ENCODE peak calls at places on chromosomes 2 and 18, in ten cellular contexts. One of them, this sample, is unnamed.

GRCh38 chr18:37578182-37578678 is 12.6 kb upstream of the CELF4 start:
- DNase-seq in activated T-helper 1 cell treated with anti-CD3 and anti-CD28 coated beads, Interleukin-12 subunit alpha, Interleukin-12 subunit beta, Interleukin-2, Interleukin-4 antibody, amounts not matched to agents 30 ng/mL and 10 ng/mL and 1 ng/mL, durations not matched to agents 14 hours and 24 hours and 36 hours: no peak
- DNase-seq in gastrocnemius medialis: no peak
- DNase-seq in KG1: no peak
- DNase-seq in glutamatergic neuron: no peak
- DNase-seq in nucleus accumbens: no peak
- DNase-seq in B cell: no peak
- DNase-seq in HT-29: no peak
- DNase-seq in ureter: no peak
- DNase-seq in stimulated activated naive B cell treated with anti-CD40 and anti-IgM and Interleukin-4, amounts not matched to agents 10 μg/mL and 1 μg/mL and 100 μg/mL, for 72 hours: no peak
- DNase-seq in this sample: no peak

GRCh38 chr2:226320073-226320948 is 479.3 kb downstream of the IRS1 start:
- DNase-seq in activated T-helper 1 cell treated with anti-CD3 and anti-CD28 coated beads, Interleukin-12 subunit alpha, Interleukin-12 subunit beta, Interleukin-2, Interleukin-4 antibody, amounts not matched to agents 30 ng/mL and 10 ng/mL and 1 ng/mL, durations not matched to agents 14 hours and 24 hours and 36 hours: no peak
- DNase-seq in gastrocnemius medialis: peak; percentile 69
- DNase-seq in KG1: no peak
- DNase-seq in glutamatergic neuron: no peak
- DNase-seq in nucleus accumbens: no peak
- DNase-seq in B cell: no peak
- DNase-seq in HT-29: no peak
- DNase-seq in ureter: no peak
- DNase-seq in stimulated activated naive B cell treated with anti-CD40 and anti-IgM and Interleukin-4, amounts not matched to agents 10 μg/mL and 1 μg/mL and 100 μg/mL, for 72 hours: no peak
- DNase-seq in this sample: no peak

GRCh38 chr2:6955523-6956136 is 38.4 kb downstream of the RNF144A start:
- DNase-seq in activated T-helper 1 cell treated with anti-CD3 and anti-CD28 coated beads, Interleukin-12 subunit alpha, Interleukin-12 subunit beta, Interleukin-2, Interleukin-4 antibody, amounts not matched to agents 30 ng/mL and 10 ng/mL and 1 ng/mL, durations not matched to agents 14 hours and 24 hours and 36 hours: no peak
- DNase-seq in gastrocnemius medialis: no peak
- DNase-seq in KG1: no peak
- DNase-seq in glutamatergic neuron: no peak
- DNase-seq in nucleus accumbens: no peak
- DNase-seq in B cell: no peak
- DNase-seq in HT-29: no peak
- DNase-seq in ureter: no peak
- DNase-seq in stimulated activated naive B cell treated with anti-CD40 and anti-IgM and Interleukin-4, amounts not matched to agents 10 μg/mL and 1 μg/mL and 100 μg/mL, for 72 hours: no peak
- DNase-seq in this sample: no peak

GRCh38 chr2:192148620-192149321 is 46.0 kb downstream of the TMEFF2 start:
- DNase-seq in activated T-helper 1 cell treated with anti-CD3 and anti-CD28 coated beads, Interleukin-12 subunit alpha, Interleukin-12 subunit beta, Interleukin-2, Interleukin-4 antibody, amounts not matched to agents 30 ng/mL and 10 ng/mL and 1 ng/mL, durations not matched to agents 14 hours and 24 hours and 36 hours: no peak
- DNase-seq in gastrocnemius medialis: no peak
- DNase-seq in KG1: no peak
- DNase-seq in glutamatergic neuron: no peak
- DNase-seq in nucleus accumbens: no peak
- DNase-seq in B cell: no peak
- DNase-seq in HT-29: no peak
- DNase-seq in ureter: no peak
- DNase-seq in stimulated activated naive B cell treated with anti-CD40 and anti-IgM and Interleukin-4, amounts not matched to agents 10 μg/mL and 1 μg/mL and 100 μg/mL, for 72 hours: no peak
- DNase-seq in this sample: no peak

GRCh38 chr2:46075848-46076247 is 221.4 kb upstream of the EPAS1 start:
- DNase-seq in activated T-helper 1 cell treated with anti-CD3 and anti-CD28 coated beads, Interleukin-12 subunit alpha, Interleukin-12 subunit beta, Interleukin-2, Interleukin-4 antibody, amounts not matched to agents 30 ng/mL and 10 ng/mL and 1 ng/mL, durations not matched to agents 14 hours and 24 hours and 36 hours: no peak
- DNase-seq in gastrocnemius medialis: no peak
- DNase-seq in KG1: no peak
- DNase-seq in glutamatergic neuron: no peak
- DNase-seq in nucleus accumbens: no peak
- DNase-seq in B cell: no peak
- DNase-seq in HT-29: no peak
- DNase-seq in ureter: no peak
- DNase-seq in stimulated activated naive B cell treated with anti-CD40 and anti-IgM and Interleukin-4, amounts not matched to agents 10 μg/mL and 1 μg/mL and 100 μg/mL, for 72 hours: no peak
- DNase-seq in this sample: no peak

GRCh38 chr2:222000326-222000725 is 298.5 kb downstream of the PAX3 start:
- DNase-seq in activated T-helper 1 cell treated with anti-CD3 and anti-CD28 coated beads, Interleukin-12 subunit alpha, Interleukin-12 subunit beta, Interleukin-2, Interleukin-4 antibody, amounts not matched to agents 30 ng/mL and 10 ng/mL and 1 ng/mL, durations not matched to agents 14 hours and 24 hours and 36 hours: no peak
- DNase-seq in gastrocnemius medialis: no peak
- DNase-seq in KG1: no peak
- DNase-seq in glutamatergic neuron: no peak
- DNase-seq in nucleus accumbens: no peak
- DNase-seq in B cell: no peak
- DNase-seq in HT-29: no peak
- DNase-seq in ureter: no peak
- DNase-seq in stimulated activated naive B cell treated with anti-CD40 and anti-IgM and Interleukin-4, amounts not matched to agents 10 μg/mL and 1 μg/mL and 100 μg/mL, for 72 hours: no peak
- DNase-seq in this sample: no peak

GRCh38 chr2:17413031-17413430 is 105.2 kb downstream of the RAD51AP2 start:
- DNase-seq in activated T-helper 1 cell treated with anti-CD3 and anti-CD28 coated beads, Interleukin-12 subunit alpha, Interleukin-12 subunit beta, Interleukin-2, Interleukin-4 antibody, amounts not matched to agents 30 ng/mL and 10 ng/mL and 1 ng/mL, durations not matched to agents 14 hours and 24 hours and 36 hours: no peak
- DNase-seq in gastrocnemius medialis: no peak
- DNase-seq in KG1: no peak
- DNase-seq in glutamatergic neuron: no peak
- DNase-seq in nucleus accumbens: no peak
- DNase-seq in B cell: no peak
- DNase-seq in HT-29: no peak
- DNase-seq in ureter: no peak
- DNase-seq in stimulated activated naive B cell treated with anti-CD40 and anti-IgM and Interleukin-4, amounts not matched to agents 10 μg/mL and 1 μg/mL and 100 μg/mL, for 72 hours: no peak
- DNase-seq in this sample: no peak

GRCh38 chr2:234981197-234982095 is 29.6 kb downstream of the SH3BP4 start:
- DNase-seq in activated T-helper 1 cell treated with anti-CD3 and anti-CD28 coated beads, Interleukin-12 subunit alpha, Interleukin-12 subunit beta, Interleukin-2, Interleukin-4 antibody, amounts not matched to agents 30 ng/mL and 10 ng/mL and 1 ng/mL, durations not matched to agents 14 hours and 24 hours and 36 hours: no peak
- DNase-seq in gastrocnemius medialis: peak; percentile 34
- DNase-seq in KG1: no peak
- DNase-seq in glutamatergic neuron: no peak
- DNase-seq in nucleus accumbens: no peak
- DNase-seq in B cell: no peak
- DNase-seq in HT-29: peak; percentile 82
- DNase-seq in ureter: peak; percentile 66
- DNase-seq in stimulated activated naive B cell treated with anti-CD40 and anti-IgM and Interleukin-4, amounts not matched to agents 10 μg/mL and 1 μg/mL and 100 μg/mL, for 72 hours: no peak
- DNase-seq in this sample: peak; percentile 37

GRCh38 chr2:200314976-200315567 is 8.6 kb downstream of the SPATS2L start:
- DNase-seq in activated T-helper 1 cell treated with anti-CD3 and anti-CD28 coated beads, Interleukin-12 subunit alpha, Interleukin-12 subunit beta, Interleukin-2, Interleukin-4 antibody, amounts not matched to agents 30 ng/mL and 10 ng/mL and 1 ng/mL, durations not matched to agents 14 hours and 24 hours and 36 hours: no peak
- DNase-seq in gastrocnemius medialis: peak; percentile 54
- DNase-seq in KG1: no peak
- DNase-seq in glutamatergic neuron: no peak
- DNase-seq in nucleus accumbens: no peak
- DNase-seq in B cell: no peak
- DNase-seq in HT-29: no peak
- DNase-seq in ureter: no peak
- DNase-seq in stimulated activated naive B cell treated with anti-CD40 and anti-IgM and Interleukin-4, amounts not matched to agents 10 μg/mL and 1 μg/mL and 100 μg/mL, for 72 hours: no peak
- DNase-seq in this sample: no peak

GRCh38 chr2:20025065-20025786 is 12.8 kb upstream of the MATN3 start:
- DNase-seq in activated T-helper 1 cell treated with anti-CD3 and anti-CD28 coated beads, Interleukin-12 subunit alpha, Interleukin-12 subunit beta, Interleukin-2, Interleukin-4 antibody, amounts not matched to agents 30 ng/mL and 10 ng/mL and 1 ng/mL, durations not matched to agents 14 hours and 24 hours and 36 hours: no peak
- DNase-seq in gastrocnemius medialis: no peak
- DNase-seq in KG1: no peak
- DNase-seq in glutamatergic neuron: no peak
- DNase-seq in nucleus accumbens: no peak
- DNase-seq in B cell: no peak
- DNase-seq in HT-29: peak; percentile 59
- DNase-seq in ureter: no peak
- DNase-seq in stimulated activated naive B cell treated with anti-CD40 and anti-IgM and Interleukin-4, amounts not matched to agents 10 μg/mL and 1 μg/mL and 100 μg/mL, for 72 hours: no peak
- DNase-seq in this sample: no peak

GRCh38 chr2:109377976-109378375 is 235.8 kb downstream of the SEPTIN10 start:
- DNase-seq in activated T-helper 1 cell treated with anti-CD3 and anti-CD28 coated beads, Interleukin-12 subunit alpha, Interleukin-12 subunit beta, Interleukin-2, Interleukin-4 antibody, amounts not matched to agents 30 ng/mL and 10 ng/mL and 1 ng/mL, durations not matched to agents 14 hours and 24 hours and 36 hours: no peak
- DNase-seq in gastrocnemius medialis: no peak
- DNase-seq in KG1: no peak
- DNase-seq in glutamatergic neuron: no peak
- DNase-seq in nucleus accumbens: no peak
- DNase-seq in B cell: peak; percentile 25
- DNase-seq in HT-29: no peak
- DNase-seq in ureter: no peak
- DNase-seq in stimulated activated naive B cell treated with anti-CD40 and anti-IgM and Interleukin-4, amounts not matched to agents 10 μg/mL and 1 μg/mL and 100 μg/mL, for 72 hours: no peak
- DNase-seq in this sample: no peak

GRCh38 chr2:109611467-109612095 is 2.2 kb downstream of the SEPTIN10 start:
- DNase-seq in activated T-helper 1 cell treated with anti-CD3 and anti-CD28 coated beads, Interleukin-12 subunit alpha, Interleukin-12 subunit beta, Interleukin-2, Interleukin-4 antibody, amounts not matched to agents 30 ng/mL and 10 ng/mL and 1 ng/mL, durations not matched to agents 14 hours and 24 hours and 36 hours: no peak
- DNase-seq in gastrocnemius medialis: no peak
- DNase-seq in KG1: no peak
- DNase-seq in glutamatergic neuron: no peak
- DNase-seq in nucleus accumbens: no peak
- DNase-seq in B cell: no peak
- DNase-seq in HT-29: peak; percentile 54
- DNase-seq in ureter: no peak
- DNase-seq in stimulated activated naive B cell treated with anti-CD40 and anti-IgM and Interleukin-4, amounts not matched to agents 10 μg/mL and 1 μg/mL and 100 μg/mL, for 72 hours: no peak
- DNase-seq in this sample: no peak

This sample was measured in progenitor cell of endocrine pancreas.